ENCODE peak calls at places on chromosomes 5 and 9, in four cellular contexts. P is heart left ventricle, F is breast epithelium, O is transverse colon. V is an unnamed sample.

GRCh38 chr9:14723301-14723700 is 768 bp upstream of the CER1 start:
- DNase-seq in P (no peak), O (no peak), F (no peak), V (no peak)

GRCh38 chr9:121576281-121577075 is 75.0 kb upstream of the DAB2IP start:
- DNase-seq in O (no peak), F (no peak), P (no peak), V (no peak)

GRCh38 chr9:116365056-116365471 is 211.5 kb downstream of the PAPPA start:
- DNase-seq in F (peak), P (peak), O (peak), V (no peak)

GRCh38 chr5:180007582-180007981 is 64.0 kb downstream of the RNF130 start:
- DNase-seq in F (no peak), P (no peak), O (no peak), V (peak)

GRCh38 chr5:15897609-15898008 is 282.0 kb downstream of the MARCHF11 start:
- DNase-seq in P (no peak), O (no peak), F (no peak), V (no peak)

GRCh38 chr5:135651156-135651555 is 72.4 kb upstream of the CXCL14 start:
- DNase-seq in O (no peak), P (no peak), F (no peak), V (no peak)

GRCh38 chr5:146906803-146907202 is 28.2 kb upstream of the PPP2R2B start:
- DNase-seq in P (no peak), F (no peak), O (no peak), V (no peak)

GRCh38 chr5:164224772-164225171 is 719.4 kb downstream of the MAT2B start:
- DNase-seq in O (no peak), F (no peak), P (peak), V (no peak)

GRCh38 chr5:169279125-169279524 is 21.8 kb downstream of the SLIT3 start:
- DNase-seq in F (no peak), P (no peak), O (no peak), V (no peak)

GRCh38 chr5:55994502-55994997 is at the start of gene IL6ST:
- DNase-seq in F (no peak), O (peak), P (no peak), V (peak)

GRCh38 chr5:71471193-71471592 is 15.7 kb downstream of the BDP1 start:
- DNase-seq in F (no peak), P (no peak), O (no peak), V (no peak)

GRCh38 chr9:22005083-22005699 is 3.9 kb downstream of the CDKN2B start:
- DNase-seq in F (no peak), P (no peak), O (no peak), V (peak)

GRCh38 chr9:22005700-22006605 is 3.2 kb downstream of the CDKN2B start:
- DNase-seq in F (no peak), O (no peak), P (peak), V (no peak)

GRCh38 chr9:22009563-22009867 is 410 bp upstream of the CDKN2B start:
- DNase-seq in F (no peak), O (no peak), P (no peak), V (no peak)

GRCh38 chr9:22010881-22011625 is 1.9 kb upstream of the CDKN2B start:
- DNase-seq in F (no peak), P (peak), O (no peak), V (peak)

DNA sequence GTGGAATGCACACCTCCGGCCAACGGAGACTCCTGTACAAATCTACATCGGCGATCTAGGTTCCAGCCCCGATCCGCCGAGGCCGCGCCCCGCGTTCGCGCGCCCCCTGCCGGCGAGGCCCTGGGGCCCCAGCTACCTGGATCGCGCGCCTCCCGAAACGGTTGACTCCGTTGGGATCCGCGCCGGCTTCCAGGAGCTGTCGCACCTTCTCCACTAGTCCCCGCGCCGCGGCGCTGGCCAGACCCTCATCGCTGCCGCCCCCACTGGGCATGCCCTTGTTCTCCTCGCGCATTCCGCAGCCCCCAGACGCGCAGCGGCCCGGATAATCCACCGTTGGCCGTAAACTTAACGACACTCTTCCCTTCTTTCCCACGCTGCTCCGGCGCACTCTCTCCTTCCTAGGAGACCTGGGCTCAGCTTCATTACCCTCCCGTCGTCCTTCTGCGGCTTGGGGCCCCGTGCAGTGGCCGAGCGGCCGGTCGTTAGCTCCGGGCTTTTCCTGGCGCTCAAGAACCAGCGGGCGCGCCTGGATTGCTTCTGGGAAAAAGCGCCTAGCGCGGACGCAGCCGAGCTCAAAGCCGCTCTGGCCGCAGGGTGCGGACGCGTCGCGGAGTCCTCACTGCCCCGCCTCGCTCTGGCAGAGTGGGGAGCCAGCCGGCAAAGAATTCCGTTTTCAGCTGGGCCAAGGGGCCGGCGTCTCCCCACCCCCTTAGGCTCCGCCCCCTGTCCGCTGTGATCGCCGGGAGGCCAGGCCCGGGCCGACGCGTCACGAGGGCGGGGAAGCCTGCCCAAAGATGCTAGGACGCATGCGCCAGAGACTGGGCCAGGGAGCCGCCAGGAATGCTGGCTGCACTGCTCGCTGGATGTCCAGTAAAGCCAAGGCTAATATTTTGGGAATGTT is at the start of gene CDKN2B:
- DNase-seq in F (peak), O (peak), P (peak), V (peak)
- TF ChIP-seq POLR2A in F (no peak), O (peak), P (peak), V (peak)

GRCh38 chr5:177985430-177986040 is 10.5 kb downstream of the PROP1 start:
- DNase-seq in P (no peak), F (no peak), O (no peak), V (no peak)
- TF ChIP-seq POLR2A in P (no peak), F (no peak), O (no peak), V (no peak)

GRCh38 chr9:114237781-114238180 is 82.4 kb downstream of the COL27A1 start:
- DNase-seq in F (no peak), O (no peak), P (no peak), V (no peak)
- TF ChIP-seq POLR2A in F (no peak), O (no peak), P (no peak), V (no peak)

GRCh38 chr5:73997936-73998335 is 371.9 kb downstream of the ARHGEF28 start:
- DNase-seq in O (no peak), P (no peak), F (no peak), V (no peak)
- TF ChIP-seq POLR2A in O (no peak), P (no peak), F (no peak), V (no peak)

GRCh38 chr9:36942891-36943290 is 91.2 kb downstream of the PAX5 start:
- DNase-seq in F (no peak), P (no peak), O (no peak), V (no peak)
- TF ChIP-seq POLR2A in F (no peak), P (no peak), O (no peak), V (no peak)

DNA sequence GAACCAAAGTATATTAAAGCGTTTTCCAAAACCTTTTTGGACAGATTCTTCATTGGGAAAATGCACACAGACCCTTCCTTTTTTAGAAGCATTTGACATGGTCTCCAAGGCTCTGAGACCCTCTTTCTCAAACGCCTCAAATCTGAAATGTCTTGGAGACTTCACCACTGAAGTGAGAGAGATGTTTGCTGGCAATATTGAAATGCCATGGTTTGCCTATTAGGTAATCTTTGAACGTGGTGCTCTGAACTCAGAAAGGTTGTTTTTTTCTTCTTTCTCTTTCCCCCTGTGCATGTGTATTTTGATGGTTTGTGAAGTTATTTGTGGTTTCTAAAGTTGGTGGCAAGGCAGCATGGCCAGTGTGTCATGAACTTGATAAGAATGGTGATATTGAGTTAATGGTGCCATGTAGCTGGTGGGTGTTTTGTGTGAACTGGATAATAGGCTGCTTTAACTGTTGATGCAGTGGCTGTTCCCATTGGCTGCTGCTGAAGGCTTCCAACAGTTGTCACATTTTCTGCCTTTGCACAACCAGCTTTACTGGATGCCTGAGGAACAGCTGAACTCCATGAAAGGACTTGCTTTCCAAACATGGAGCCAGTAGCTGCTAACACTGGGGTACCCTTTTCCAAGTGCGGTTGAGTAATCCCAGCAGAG is 1.7 kb downstream of the PALM2AKAP2 start:
- DNase-seq in O (no peak), F (no peak), P (no peak), V (no peak)
- TF ChIP-seq POLR2A in O (no peak), F (no peak), P (no peak), V (no peak)

GRCh38 chr5:149632311-149633251 is 51.3 kb downstream of the ARHGEF37 start:
- DNase-seq in O (peak), P (no peak), F (no peak), V (peak)
- TF ChIP-seq POLR2A in O (no peak), P (no peak), F (no peak), V (peak)

GRCh38 chr5:88396126-88396525 is 127.5 kb upstream of the TMEM161B start:
- DNase-seq in F (no peak), P (no peak), O (no peak), V (no peak)
- TF ChIP-seq POLR2A in F (no peak), P (no peak), O (no peak), V (no peak)

V was measured in erythroblast.